ENCODE peak calls at places on chromosomes 2 and 18, in five cellular contexts. Z is aorta, N is B cell, O is hypothalamus, R is PC-3. W is an unnamed sample.
A peak's percentile ranks its signal among the peaks of the same experiment; 100 is the strongest.

GRCh38 chr2:75390184-75390583 is 170.6 kb downstream of the EVA1A start:
- DNase-seq in Z (no peak), N (no peak), O (no peak), R (no peak), W (no peak)

GRCh38 chr18:13381907-13382682 is 163.5 kb downstream of the LDLRAD4 start:
- DNase-seq in O (no peak), R (no peak), N (peak; percentile 75), Z (peak; percentile 91), W (peak; percentile 78)

GRCh38 chr18:78511666-78512065 is 468.0 kb upstream of the SALL3 start:
- DNase-seq in R (no peak), N (no peak), Z (peak; percentile 22), O (no peak), W (no peak)

GRCh38 chr2:162333968-162334367 is 10.0 kb upstream of the GCA start:
- DNase-seq in R (peak; percentile 67), Z (no peak), O (no peak), N (no peak), W (no peak)

GRCh38 chr2:232611559-232612218 is 21.7 kb upstream of the EFHD1 start:
- DNase-seq in N (peak; percentile 50), R (peak; percentile 93), O (peak; percentile 57), Z (peak; percentile 77), W (peak; percentile 82)

GRCh38 chr2:153388246-153388645 is 90.3 kb downstream of the RPRM start:
- DNase-seq in Z (no peak), N (no peak), R (peak; percentile 2), O (no peak), W (no peak)

GRCh38 chr18:48023334-48024008 is 93.0 kb upstream of the SMAD2 start:
- DNase-seq in Z (no peak), O (no peak), R (peak; percentile 76), N (no peak), W (peak; percentile 44)

GRCh38 chr2:131413148-131413747 is 49.3 kb upstream of the RAB6D start:
- DNase-seq in Z (no peak), O (peak; percentile 13), R (peak; percentile 81), N (peak; percentile 44), W (no peak)

GRCh38 chr2:229059331-229060033 is 211.6 kb downstream of the PID1 start:
- DNase-seq in N (no peak), R (no peak), Z (no peak), O (no peak), W (no peak)

GRCh38 chr2:44817256-44817655 is 124.2 kb upstream of the SIX3 start:
- DNase-seq in N (no peak), Z (no peak), O (no peak), R (no peak), W (no peak)

GRCh38 chr2:202780514-202781021 is 91.0 kb downstream of the ICA1L start:
- DNase-seq in R (peak; percentile 91), N (no peak), O (no peak), Z (no peak), W (no peak)

GRCh38 chr18:59549797-59550516 is 147.3 kb downstream of the CCBE1 start:
- DNase-seq in R (peak; percentile 86), O (no peak), N (no peak), Z (no peak), W (no peak)

GRCh38 chr18:50689578-50689977 is 129.7 kb downstream of the MAPK4 start:
- DNase-seq in N (no peak), R (no peak), O (no peak), Z (no peak), W (no peak)

GRCh38 chr2:61993422-61994024 is 88.0 kb downstream of the COMMD1 start:
- DNase-seq in R (peak; percentile 68), N (peak; percentile 28), O (peak; percentile 9), Z (no peak), W (no peak)